ENCODE peak calls at places on chromosomes 6 and 20, in nine cellular contexts. Z is K562, R is A549, K is stomach, E is transverse colon, T is tibial nerve, P is ovary, C is upper lobe of left lung, S is SK-N-SH. Y is an unnamed sample. For H3K4me1, the result is how much of the 10 kb centered on the place peaks cover.

GRCh38 chr6:11964729-11965128 is 47.4 kb upstream of the HIVEP1 start:
- DNase-seq in E (no peak), K (no peak), C (no peak), P (no peak), S (no peak), R (no peak), T (no peak), Z (no peak), Y (no peak)

GRCh38 chr6:84062519-84063154 is 29.1 kb downstream of the MRAP2 start:
- DNase-seq in S (no peak), R (no peak), T (no peak), C (no peak), K (no peak), E (no peak), P (no peak), Z (peak), Y (no peak)

GRCh38 chr6:34225551-34225950 is 11.1 kb upstream of the HMGA1 start:
- DNase-seq in Z (no peak), T (no peak), K (no peak), P (no peak), S (peak), R (no peak), C (no peak), E (no peak), Y (no peak)

GRCh38 chr6:73667798-73668197 is 14.0 kb upstream of the SLC17A5 start:
- DNase-seq in Z (no peak), C (no peak), P (no peak), K (no peak), R (no peak), S (no peak), T (no peak), E (no peak), Y (no peak)

GRCh38 chr6:160348552-160349441 is 619 bp downstream of the SLC22A3 start:
- DNase-seq in S (peak), Z (no peak), P (peak), K (peak), C (peak), R (peak), E (peak), T (no peak), Y (no peak)

GRCh38 chr6:33630014-33630413 is 8.9 kb downstream of the ITPR3 start:
- DNase-seq in P (no peak), Z (no peak), K (peak), R (no peak), C (no peak), T (no peak), E (peak), S (no peak), Y (no peak)

GRCh38 chr6:28648878-28649375 is 123.2 kb downstream of the GPX5 start:
- DNase-seq in S (peak), K (no peak), T (no peak), R (peak), E (no peak), C (no peak), P (no peak), Z (no peak), Y (no peak)

GRCh38 chr6:125598422-125598821 is 151.0 kb upstream of the HEY2 start:
- DNase-seq in P (peak), C (no peak), Z (no peak), R (no peak), T (peak), K (no peak), S (no peak), E (peak), Y (no peak)

GRCh38 chr6:129368076-129368475 is 341.9 kb downstream of the ARHGAP18 start:
- DNase-seq in E (no peak), K (no peak), S (no peak), P (no peak), C (no peak), T (no peak), R (no peak), Z (no peak), Y (no peak)

GRCh38 chr20:43032459-43032858 is 157.2 kb downstream of the PTPRT start:
- DNase-seq in P (no peak), C (no peak), S (no peak), Z (peak), K (no peak), R (no peak), E (no peak), T (no peak), Y (no peak)

GRCh38 chr6:32944265-32944664 is 3.4 kb upstream of the HLA-DMB start:
- DNase-seq in K (peak), C (no peak), P (no peak), S (no peak), R (no peak), Z (no peak), T (peak), E (peak), Y (no peak)

GRCh38 chr20:63530788-63531160 is 6.4 kb downstream of the PTK6 start:
- DNase-seq in E (peak), Z (no peak), K (peak), T (no peak), S (peak), P (no peak), C (no peak), R (no peak), Y (no peak)

GRCh38 chr6:161141173-161141572 is 132.7 kb downstream of the AGPAT4 start:
- DNase-seq in E (no peak), Z (peak), C (no peak), K (no peak), T (no peak), R (no peak), P (no peak), S (no peak), Y (peak)

GRCh38 chr6:53413326-53413725 is 64.6 kb upstream of the ELOVL5 start:
- DNase-seq in K (no peak), E (no peak), Z (no peak), T (no peak), P (no peak), C (no peak), S (no peak), R (no peak), Y (no peak)

GRCh38 chr20:25269833-25270170 is 21.9 kb downstream of the PYGB start:
- DNase-seq in R (no peak), P (no peak), C (no peak), T (no peak), K (peak), S (no peak), E (peak), Z (no peak), Y (no peak)

GRCh38 chr20:40689100-40689942 is at the start of gene MAFB:
- DNase-seq in Z (peak), T (peak), C (peak), K (peak), R (peak), E (peak), S (peak), P (peak), Y (peak)

GRCh38 chr20:2741463-2741862 is 48.9 kb downstream of the EBF4 start:
- DNase-seq in T (no peak), P (no peak), Z (no peak), C (no peak), E (no peak), K (no peak), S (no peak), R (no peak), Y (peak)

GRCh38 chr20:2738734-2739398 is 46.3 kb downstream of the EBF4 start:
- DNase-seq in Z (no peak), P (no peak), K (no peak), T (no peak), S (no peak), C (no peak), E (no peak), R (no peak), Y (peak)

GRCh38 chr20:2741881-2742280 is 49.3 kb downstream of the EBF4 start:
- DNase-seq in P (no peak), C (no peak), Z (no peak), K (no peak), R (no peak), T (no peak), S (no peak), E (no peak), Y (peak)

GRCh38 chr20:2742431-2742830 is 49.9 kb downstream of the EBF4 start:
- DNase-seq in S (no peak), E (no peak), Z (no peak), P (no peak), C (no peak), T (no peak), R (no peak), K (no peak), Y (peak)

GRCh38 chr20:2740702-2741101 is 48.1 kb downstream of the EBF4 start:
- DNase-seq in K (no peak), E (no peak), Z (no peak), C (no peak), T (no peak), P (no peak), S (no peak), R (no peak), Y (peak)
- TF ChIP-seq EP300 in K (no peak), E (no peak), Z (no peak), C (no peak), T (no peak), P (no peak), S (no peak), R (no peak), Y (no peak)

GRCh38 chr6:24664049-24664987 is 2.4 kb downstream of the TDP2 start:
- DNase-seq in K (no peak), C (no peak), S (no peak), Z (no peak), E (peak), P (no peak), R (no peak), T (no peak), Y (no peak)

GRCh38 chr6:24660100-24660499 is 6.6 kb downstream of the TDP2 start:
- DNase-seq in K (no peak), E (no peak), P (no peak), S (no peak), C (no peak), R (no peak), Z (no peak), T (no peak), Y (no peak)

GRCh38 chr6:24666097-24666615 is 543 bp downstream of the TDP2 start:
- DNase-seq in C (peak), K (peak), R (no peak), Z (peak), S (peak), T (no peak), P (peak), E (peak), Y (no peak)

GRCh38 chr6:24662206-24662605 is 4.5 kb downstream of the TDP2 start:
- DNase-seq in R (no peak), Z (no peak), C (no peak), S (no peak), E (peak), T (no peak), K (no peak), P (no peak), Y (no peak)

GRCh38 chr6:24663198-24663597 is 3.5 kb downstream of the TDP2 start:
- DNase-seq in K (no peak), P (no peak), Z (no peak), C (no peak), T (no peak), E (no peak), S (no peak), R (no peak), Y (no peak)
- H3K4me1 ChIP-seq in K (under half), P (under half), Z (under half), C (under half), T (under half), E (half or more), S (under half), R (half or more), Y (under half)

DNA sequence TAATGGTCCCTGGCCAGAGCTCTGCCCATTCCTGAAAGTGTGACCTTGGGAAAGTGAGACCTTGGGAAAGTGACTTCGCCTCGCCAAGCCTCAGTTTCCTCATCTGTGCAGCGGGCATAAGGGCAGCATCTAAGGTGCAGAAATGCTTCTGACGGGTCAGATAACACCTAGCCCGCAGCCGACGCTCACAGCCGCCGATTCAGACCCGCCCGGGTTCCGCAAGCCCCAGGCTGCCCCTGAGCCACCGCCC is 486 bp downstream of the FKBP1A start:
- DNase-seq in C (no peak), T (no peak), Z (no peak), S (no peak), K (no peak), E (peak), R (no peak), P (no peak), Y (no peak)
- TF ChIP-seq EP300 in C (no peak), T (no peak), Z (no peak), S (no peak), K (no peak), E (no peak), R (no peak), P (no peak), Y (no peak)

GRCh38 chr20:53940356-53940694 is 130.1 kb downstream of the BCAS1 start:
- DNase-seq in S (no peak), T (no peak), C (no peak), R (no peak), K (no peak), P (no peak), E (no peak), Z (no peak), Y (peak)

GRCh38 chr20:53940883-53941546 is 129.4 kb downstream of the BCAS1 start:
- DNase-seq in T (peak), K (no peak), S (no peak), R (peak), Z (no peak), E (no peak), P (no peak), C (no peak), Y (peak)

GRCh38 chr20:53942973-53943372 is 127.4 kb downstream of the BCAS1 start:
- DNase-seq in K (no peak), C (peak), Z (no peak), E (no peak), R (no peak), P (no peak), T (no peak), S (no peak), Y (peak)

GRCh38 chr20:53942121-53942816 is 128.1 kb downstream of the BCAS1 start:
- DNase-seq in T (no peak), S (no peak), K (no peak), Z (no peak), P (no peak), R (no peak), E (no peak), C (no peak), Y (peak)

DNA sequence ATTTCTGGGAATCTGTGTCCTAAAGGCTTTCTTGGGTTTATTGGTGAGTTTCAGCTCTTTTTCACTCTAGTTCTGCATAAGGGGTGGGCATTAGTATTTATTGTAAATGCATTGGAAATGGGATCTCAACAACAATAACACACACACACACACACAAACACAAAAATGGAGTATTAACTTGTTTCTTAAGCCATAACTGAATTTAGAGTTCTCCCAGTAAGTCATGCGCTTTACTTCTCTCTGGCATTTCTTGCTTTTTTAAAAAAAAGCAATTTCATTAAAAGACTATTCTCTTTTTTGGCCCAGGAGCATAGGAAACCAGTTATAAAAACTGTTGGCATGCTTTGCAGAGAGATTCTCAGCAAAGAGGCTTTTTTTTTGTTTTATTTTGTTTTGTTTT is 128.7 kb downstream of the BCAS1 start:
- DNase-seq in T (no peak), E (no peak), C (no peak), Z (no peak), S (no peak), P (no peak), R (no peak), K (no peak), Y (no peak)
- H3K4me1 ChIP-seq in T (under half), E (under half), C (under half), Z (under half), S (under half), P (under half), R (half or more), K (under half), Y (under half)

Y was measured in esophagus muscularis mucosa.